ENCODE peak calls at places on chromosomes 12 and 14, in five cellular contexts. O, P, E, K and G are unnamed samples.

GRCh38 chr14:91899777-91900176 is 32.4 kb upstream of the TC2N start:
- DNase-seq in O (no peak), P (no peak), E (no peak), K (no peak), G (no peak)

GRCh38 chr14:106831322-106831720 is 1304.9 kb downstream of the TMEM121 start:
- DNase-seq in O (no peak), P (no peak), E (peak; percentile 68), K (no peak), G (no peak)

GRCh38 chr12:116236148-116236731 is 41.3 kb downstream of the MED13L start:
- DNase-seq in O (peak; percentile 69), P (no peak), E (peak; percentile 74), K (no peak), G (peak; percentile 35)

GRCh38 chr12:68918960-68919359 is 14.0 kb downstream of the CPM start:
- DNase-seq in O (no peak), P (no peak), E (no peak), K (no peak), G (no peak)

GRCh38 chr12:63302941-63303536 is 152.0 kb upstream of the AVPR1A start:
- DNase-seq in O (no peak), P (no peak), E (no peak), K (no peak), G (no peak)

GRCh38 chr12:2682301-2683282 is 112.2 kb upstream of the FKBP4 start:
- DNase-seq in O (peak; percentile 38), P (peak; percentile 36), E (peak; percentile 52), K (peak; percentile 26), G (no peak)

GRCh38 chr14:35333347-35333730 is 41.2 kb downstream of the PSMA6 start:
- DNase-seq in O (no peak), P (no peak), E (no peak), K (no peak), G (no peak)

GRCh38 chr14:79791055-79791732 is 420.1 kb downstream of the DIO2 start:
- DNase-seq in O (no peak), P (no peak), E (no peak), K (no peak), G (no peak)

GRCh38 chr12:810635-811415 is 58.4 kb downstream of the WNK1 start:
- DNase-seq in O (no peak), P (no peak), E (no peak), K (no peak), G (no peak)

GRCh38 chr12:64418209-64418608 is 14.0 kb downstream of the XPOT start:
- DNase-seq in O (no peak), P (no peak), E (no peak), K (no peak), G (no peak)

GRCh38 chr14:76073732-76074131 is 78.0 kb upstream of the GPATCH2L start:
- DNase-seq in O (no peak), P (no peak), E (no peak), K (no peak), G (no peak)

GRCh38 chr12:95318071-95318545 is 100.5 kb downstream of the VEZT start:
- DNase-seq in O (peak; percentile 96), P (peak; percentile 70), E (no peak), K (no peak), G (no peak)

GRCh38 chr12:131698286-131698685 is 12.6 kb upstream of the SFSWAP start:
- DNase-seq in O (no peak), P (no peak), E (no peak), K (no peak), G (no peak)

GRCh38 chr14:70655110-70655826 is 13.6 kb downstream of the TTC9 start:
- DNase-seq in O (no peak), P (no peak), E (peak; percentile 77), K (no peak), G (no peak)

GRCh38 chr14:56659361-56659760 is 79.8 kb downstream of the TMEM260 start:
- DNase-seq in O (no peak), P (no peak), E (no peak), K (no peak), G (no peak)

GRCh38 chr12:90239740-90240260 is 531.2 kb upstream of the ATP2B1 start:
- DNase-seq in O (no peak), P (no peak), E (no peak), K (no peak), G (no peak)

GRCh38 chr12:103623716-103624115 is 36.6 kb downstream of the STAB2 start:
- DNase-seq in O (no peak), P (no peak), E (no peak), K (no peak), G (no peak)

GRCh38 chr12:103627189-103627855 is 40.2 kb downstream of the STAB2 start:
- DNase-seq in O (no peak), P (no peak), E (no peak), K (no peak), G (no peak)

GRCh38 chr12:103626498-103626897 is 39.4 kb downstream of the STAB2 start:
- DNase-seq in O (peak; percentile 65), P (no peak), E (no peak), K (no peak), G (no peak)
- TF ChIP-seq CTCF in O (peak; percentile 47), P (peak; percentile 28), E (no peak), K (peak; percentile 18), G (no peak)

GRCh38 chr12:52713960-52714886 is 10.9 kb upstream of the KRT77 start:
- DNase-seq in O (no peak), P (no peak), E (no peak), K (no peak), G (no peak)
- H3K4me3 ChIP-seq in O (no peak overlapping the region), P (no peak overlapping the region), E (no peak overlapping the region), K (no peak overlapping the region), G (no peak overlapping the region)

GRCh38 chr14:54488646-54489317 is at the start of gene GMFB:
- DNase-seq in O (peak; percentile 99), P (peak; percentile 77), E (peak; percentile 92), K (peak; percentile 86), G (peak; percentile 57)
- TF ChIP-seq CTCF in O (peak; percentile 68), P (peak; percentile 67), E (peak; percentile 33), K (peak; percentile 54), G (peak; percentile 54)

GRCh38 chr12:113698505-113698858 is 226.8 kb upstream of the LHX5 start:
- DNase-seq in O (no peak), P (no peak), E (no peak), K (no peak), G (no peak)

GRCh38 chr12:113700943-113701342 is 229.3 kb upstream of the LHX5 start:
- DNase-seq in O (peak; percentile 66), P (no peak), E (no peak), K (no peak), G (no peak)

GRCh38 chr12:113697104-113697503 is 225.4 kb upstream of the LHX5 start:
- DNase-seq in O (no peak), P (no peak), E (no peak), K (no peak), G (no peak)

GRCh38 chr12:113693693-113694092 is 222.0 kb upstream of the LHX5 start:
- DNase-seq in O (no peak), P (no peak), E (no peak), K (no peak), G (no peak)

DNA sequence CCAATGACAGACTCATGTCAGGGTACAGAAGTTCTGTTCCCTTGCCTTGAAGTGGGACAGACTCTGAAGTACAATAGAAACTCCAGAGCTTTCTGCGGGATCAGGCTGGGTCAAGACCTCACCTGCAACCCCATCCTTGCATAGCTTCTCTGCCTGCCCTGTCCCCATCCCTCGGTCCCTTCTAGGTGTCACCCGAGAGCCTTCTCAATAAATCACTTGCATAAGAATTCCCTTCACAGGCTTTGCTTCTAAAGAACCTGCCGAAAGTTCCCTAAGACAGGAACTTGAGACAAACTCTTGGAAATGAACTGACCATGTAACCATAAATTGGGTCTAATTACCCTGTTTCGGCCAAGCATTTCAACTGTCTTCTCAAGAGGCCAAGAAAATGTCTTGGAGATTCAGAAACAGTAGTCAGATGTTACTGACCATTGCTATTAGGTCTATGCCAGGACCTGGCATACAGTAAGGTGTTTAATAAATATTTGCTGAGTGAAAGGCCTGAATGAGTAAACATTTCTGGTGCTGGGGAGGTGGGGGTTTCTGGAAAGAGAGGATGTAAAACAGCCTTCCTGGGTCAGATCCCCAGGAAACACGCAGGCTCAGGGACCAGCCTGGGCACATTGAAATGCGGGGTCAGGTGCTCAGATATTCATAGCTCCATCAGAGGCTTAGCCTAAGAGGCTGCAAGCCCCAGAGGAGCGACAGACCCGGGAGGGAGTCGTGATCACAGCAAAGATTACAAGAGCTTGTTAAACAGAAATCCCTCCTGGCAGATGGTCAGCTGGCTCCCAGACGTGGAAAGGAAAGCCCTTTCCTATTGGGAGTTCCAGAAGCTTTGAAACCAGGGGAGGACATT is 226.2 kb upstream of the LHX5 start:
- DNase-seq in O (peak; percentile 48), P (no peak), E (no peak), K (no peak), G (no peak)
- H3K4me3 ChIP-seq in O (no peak overlapping the region), P (no peak overlapping the region), E (no peak overlapping the region), K (no peak overlapping the region), G (no peak overlapping the region)

GRCh38 chr12:22527999-22528398 is 16.3 kb downstream of the C2CD5 start:
- DNase-seq in O (peak; percentile 65), P (peak; percentile 20), E (no peak), K (no peak), G (no peak)

GRCh38 chr12:22531205-22531604 is 13.1 kb downstream of the C2CD5 start:
- DNase-seq in O (no peak), P (no peak), E (no peak), K (no peak), G (no peak)

GRCh38 chr12:22532317-22532716 is 12.0 kb downstream of the C2CD5 start:
- DNase-seq in O (no peak), P (no peak), E (no peak), K (no peak), G (no peak)

GRCh38 chr12:22526836-22527235 is 17.5 kb downstream of the C2CD5 start:
- DNase-seq in O (no peak), P (no peak), E (no peak), K (no peak), G (no peak)

DNA sequence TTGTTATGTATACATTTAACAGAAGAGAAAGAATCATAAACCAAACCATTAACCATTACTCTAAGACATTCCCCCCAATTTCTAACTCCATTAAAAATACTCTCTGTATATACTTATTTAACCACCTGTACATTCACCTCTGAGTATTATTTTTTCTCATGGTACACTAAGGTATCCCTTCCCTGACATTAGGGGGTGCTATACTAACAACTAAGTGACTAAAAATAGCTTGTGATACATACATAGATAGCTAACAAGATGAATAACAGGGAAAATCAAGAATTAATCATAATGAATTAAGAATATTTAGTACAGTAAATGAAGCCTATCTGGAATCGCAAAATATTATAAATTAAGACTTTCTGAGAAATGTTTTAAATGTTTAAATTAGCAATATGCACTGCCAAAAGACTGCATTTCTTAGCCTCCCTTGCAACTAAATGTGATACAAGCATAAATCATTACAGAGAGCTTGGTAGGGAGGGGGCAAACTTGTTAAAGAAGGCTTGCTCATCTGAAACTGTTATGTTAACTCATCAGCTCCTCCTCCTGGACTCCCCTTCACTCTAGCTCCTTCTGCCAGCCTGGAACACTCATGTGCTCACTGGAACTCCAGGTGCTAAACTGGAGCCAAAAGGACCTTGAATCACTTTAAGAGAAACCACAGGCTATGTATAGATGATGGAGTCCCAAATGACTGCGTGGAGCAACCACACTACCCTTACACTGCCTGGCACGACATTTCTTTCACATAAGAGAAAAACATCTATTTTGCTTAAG is 14.9 kb downstream of the C2CD5 start:
- DNase-seq in O (peak; percentile 55), P (no peak), E (peak; percentile 65), K (no peak), G (peak; percentile 26)
- TF ChIP-seq CTCF in O (peak; percentile 70), P (peak; percentile 46), E (peak; percentile 33), K (peak; percentile 66), G (no peak)

GRCh38 chr12:6635375-6635855 is 344 bp downstream of the LPAR5 start:
- DNase-seq in O (no peak), P (no peak), E (peak; percentile 78), K (no peak), G (no peak)
- H3K4me3 ChIP-seq in O (peak overlapping the region; percentile 61), P (no peak overlapping the region), E (no peak overlapping the region), K (peak overlapping the region; percentile 57), G (no peak overlapping the region)

GRCh38 chr12:127893875-127894635 is 372.9 kb upstream of the TMEM132C start:
- DNase-seq in O (peak; percentile 53), P (no peak), E (peak; percentile 29), K (no peak), G (no peak)
- TF ChIP-seq CTCF in O (peak; percentile 77), P (no peak), E (peak; percentile 63), K (peak; percentile 13), G (peak; percentile 14)